ENCODE peak calls at places on chromosomes 3 and 15, in ten cellular contexts. V, J, G, F, K, L, U, Q, T and P are unnamed samples.

GRCh38 chr15:84725001-84725491 is 9.1 kb upstream of the SEC11A start:
- DNase-seq in T (peak; percentile 67), G (no peak), V (no peak), L (no peak), K (no peak), Q (peak; percentile 45), U (no peak), J (no peak), F (peak; percentile 70), P (no peak)

GRCh38 chr3:42020681-42021307 is 58.9 kb upstream of the ULK4 start:
- DNase-seq in U (no peak), L (no peak), T (peak; percentile 56), J (no peak), K (no peak), V (no peak), F (peak; percentile 86), G (no peak), Q (no peak), P (no peak)

GRCh38 chr3:34687671-34688070 is 889.2 kb downstream of the PDCD6IP start:
- DNase-seq in U (no peak), V (no peak), L (no peak), J (no peak), G (no peak), T (no peak), K (no peak), Q (no peak), F (no peak), P (no peak)

GRCh38 chr3:17941766-17942165 is 199.3 kb upstream of the TBC1D5 start:
- DNase-seq in K (no peak), V (no peak), G (no peak), U (no peak), Q (no peak), L (no peak), J (no peak), T (no peak), F (peak; percentile 22), P (no peak)

GRCh38 chr3:14146381-14147062 is 21.7 kb downstream of the TMEM43 start:
- DNase-seq in J (peak; percentile 54), G (no peak), V (no peak), U (no peak), L (no peak), T (no peak), F (no peak), K (no peak), Q (peak; percentile 31), P (no peak)

GRCh38 chr3:146134348-146135117 is 26.5 kb downstream of the PLOD2 start:
- DNase-seq in U (no peak), F (no peak), T (no peak), Q (no peak), V (peak; percentile 17), L (no peak), J (no peak), K (no peak), G (peak; percentile 36), P (no peak)

GRCh38 chr3:176919836-176920760 is 277.2 kb downstream of the TBL1XR1 start:
- DNase-seq in L (no peak), J (no peak), F (peak; percentile 86), V (no peak), T (peak; percentile 66), U (no peak), Q (no peak), G (peak; percentile 18), K (no peak), P (no peak)

GRCh38 chr15:87492321-87492720 is 764.2 kb downstream of the NTRK3 start:
- DNase-seq in V (no peak), L (no peak), T (no peak), K (no peak), F (peak; percentile 49), U (no peak), Q (no peak), J (no peak), G (no peak), P (no peak)

GRCh38 chr3:40116478-40117162 is 192.9 kb upstream of the EIF1B start:
- DNase-seq in V (no peak), G (no peak), U (no peak), F (peak; percentile 69), L (no peak), Q (no peak), J (no peak), T (peak; percentile 47), K (no peak), P (no peak)

GRCh38 chr15:60471314-60471713 is 7.6 kb downstream of the ICE2 start:
- DNase-seq in V (no peak), K (no peak), Q (no peak), J (no peak), T (no peak), G (no peak), U (no peak), L (no peak), F (no peak), P (no peak)

GRCh38 chr3:152707314-152707713 is 127.6 kb upstream of the P2RY1 start:
- DNase-seq in Q (no peak), U (no peak), V (no peak), L (no peak), J (no peak), F (no peak), T (peak; percentile 31), G (no peak), K (no peak), P (no peak)

GRCh38 chr3:101091489-101091888 is 98.3 kb upstream of the ABI3BP start:
- DNase-seq in U (no peak), T (no peak), K (no peak), Q (no peak), F (no peak), G (peak; percentile 5), V (no peak), L (no peak), J (peak; percentile 49), P (no peak)

GRCh38 chr15:101255066-101255415 is 3.2 kb upstream of the CHSY1 start:
- DNase-seq in U (no peak), Q (no peak), T (no peak), V (no peak), F (peak; percentile 29), G (no peak), J (peak; percentile 4), L (no peak), K (no peak), P (no peak)

GRCh38 chr3:71813704-71814103 is 28.8 kb upstream of the PROK2 start:
- DNase-seq in J (no peak), L (no peak), Q (no peak), K (no peak), F (no peak), U (no peak), T (no peak), G (no peak), V (no peak), P (no peak)

GRCh38 chr3:187361835-187362234 is 6.3 kb upstream of the RTP4 start:
- DNase-seq in G (no peak), F (no peak), T (no peak), K (no peak), V (no peak), L (no peak), J (peak; percentile 71), U (no peak), Q (no peak), P (no peak)
- H3K27ac ChIP-seq in G (no peak overlapping the region), F (no peak overlapping the region), T (no peak overlapping the region), K (no peak overlapping the region), V (no peak overlapping the region), L (no peak overlapping the region), J (no peak overlapping the region), U (no peak overlapping the region), Q (no peak overlapping the region), P (no peak overlapping the region)

DNA sequence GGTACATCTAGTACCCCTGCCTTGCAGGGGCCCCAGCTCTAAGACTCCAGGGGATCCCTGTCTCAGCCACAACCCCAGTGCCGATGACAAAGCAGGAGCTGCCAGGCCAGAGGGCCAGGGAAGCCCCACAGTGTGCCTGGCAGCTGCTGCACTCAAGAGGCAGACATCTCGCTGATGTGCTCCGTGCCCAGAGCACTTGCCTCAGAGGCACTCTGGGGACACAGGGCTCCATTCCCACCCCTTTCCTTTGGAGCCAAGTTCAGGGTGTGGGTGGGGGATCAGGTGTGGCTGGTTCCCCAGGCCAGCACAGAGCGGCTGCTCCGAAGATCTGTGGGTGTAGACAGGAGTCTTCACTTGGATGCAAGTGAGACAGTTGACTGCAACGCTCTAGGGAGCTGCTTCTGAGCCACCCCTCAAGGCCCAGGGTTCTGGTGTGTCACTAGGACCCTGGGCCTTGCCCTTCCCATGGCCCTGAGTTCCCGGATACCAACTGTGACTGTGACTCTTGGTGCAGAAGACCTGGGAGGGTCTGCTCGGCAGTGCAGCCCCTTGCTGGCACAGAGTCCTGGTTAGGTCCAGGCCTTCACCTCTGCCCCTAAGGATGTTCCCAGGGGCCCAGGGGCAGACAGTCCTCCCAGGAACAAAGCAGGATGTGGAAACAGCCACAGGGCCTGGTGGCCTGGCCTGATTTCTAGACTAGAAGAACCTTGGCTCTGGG is 2.6 kb downstream of the NT5DC2 start:
- DNase-seq in G (no peak), L (peak; percentile 46), Q (peak; percentile 32), F (no peak), U (peak; percentile 55), J (no peak), K (no peak), V (no peak), T (no peak), P (no peak)
- H3K27ac ChIP-seq in G (no peak overlapping the region), L (no peak overlapping the region), Q (no peak overlapping the region), F (no peak overlapping the region), U (peak overlapping the region; percentile 17), J (no peak overlapping the region), K (peak overlapping the region; percentile 75), V (no peak overlapping the region), T (no peak overlapping the region), P (peak overlapping the region; percentile 73)

GRCh38 chr3:187745201-187746058 is at the start of gene BCL6:
- DNase-seq in G (peak; percentile 97), Q (peak; percentile 94), F (peak; percentile 98), K (peak; percentile 94), U (peak; percentile 96), T (peak; percentile 99), J (peak; percentile 94), V (peak; percentile 99), L (peak; percentile 93), P (peak; percentile 85)
- H3K27ac ChIP-seq in G (peak within 1 kb of the TSS; percentile 100), Q (peak within 1 kb of the TSS; percentile 99), F (peak within 1 kb of the TSS; percentile 100), K (peak within 1 kb of the TSS; percentile 97), U (peak within 1 kb of the TSS; percentile 100), T (peak within 1 kb of the TSS; percentile 98), J (peak within 1 kb of the TSS; percentile 100), V (peak within 1 kb of the TSS; percentile 98), L (peak within 1 kb of the TSS; percentile 97), P (peak within 1 kb of the TSS; percentile 74)

GRCh38 chr3:51964521-51964920 is 2.7 kb downstream of the PCBP4 start:
- DNase-seq in V (no peak), J (peak; percentile 41), L (no peak), F (no peak), Q (no peak), U (no peak), T (no peak), K (no peak), G (no peak), P (no peak)

GRCh38 chr3:51962854-51963530 is 4.3 kb downstream of the PCBP4 start:
- DNase-seq in G (no peak), T (no peak), L (no peak), V (no peak), J (peak; percentile 44), Q (no peak), K (no peak), F (no peak), U (no peak), P (no peak)

GRCh38 chr3:51961607-51962569 is 5.4 kb downstream of the PCBP4 start:
- DNase-seq in K (no peak), U (no peak), G (no peak), L (no peak), F (no peak), J (peak; percentile 58), Q (no peak), T (no peak), V (no peak), P (no peak)

GRCh38 chr3:51966016-51966415 is 1.2 kb downstream of the PCBP4 start:
- DNase-seq in F (no peak), U (no peak), K (no peak), Q (no peak), V (no peak), L (no peak), G (no peak), T (no peak), J (no peak), P (no peak)

GRCh38 chr3:51963951-51964451 is 3.3 kb downstream of the PCBP4 start:
- DNase-seq in V (no peak), J (peak; percentile 52), G (no peak), K (no peak), U (no peak), L (no peak), T (no peak), F (no peak), Q (no peak), P (peak; percentile 55)
- H3K27ac ChIP-seq in V (no peak overlapping the region), J (peak overlapping the region; percentile 53), G (no peak overlapping the region), K (no peak overlapping the region), U (no peak overlapping the region), L (no peak overlapping the region), T (no peak overlapping the region), F (no peak overlapping the region), Q (no peak overlapping the region), P (no peak overlapping the region)